ENCODE peak calls at places on chromosomes 16 and 17, in eight cellular contexts. C is breast epithelium, B is ascending aorta, T is right cardiac atrium, F is GM23338, L is astrocyte, V is spleen, U is GM23248. K is an unnamed sample. For H3K27me3, the result is how much of the 10 kb centered on the place peaks cover.

GRCh38 chr17:56291226-56291805 is 138.0 kb downstream of the ANKFN1 start:
- DNase-seq in T (no peak), C (no peak), U (peak), V (no peak), F (no peak), L (no peak), B (no peak), K (no peak)

GRCh38 chr16:53433930-53434435 is 288 bp upstream of the RBL2 start:
- DNase-seq in L (no peak), C (no peak), U (no peak), F (no peak), T (peak), V (no peak), B (no peak), K (peak)

GRCh38 chr17:36183001-36183810 is 6.8 kb upstream of the TBC1D3B start:
- DNase-seq in U (peak), L (peak), B (no peak), F (peak), T (peak), V (peak), C (peak), K (peak)

GRCh38 chr16:10750793-10751192 is 7.2 kb downstream of the NUBP1 start:
- DNase-seq in C (no peak), F (no peak), U (no peak), T (peak), L (no peak), V (no peak), B (no peak), K (no peak)

GRCh38 chr17:17411692-17412091 is 65.1 kb upstream of the MED9 start:
- DNase-seq in V (no peak), T (no peak), F (no peak), C (no peak), U (peak), B (no peak), L (peak), K (no peak)

GRCh38 chr16:3049921-3050481 is 3.6 kb downstream of the MMP25 start:
- DNase-seq in U (no peak), B (no peak), T (peak), L (no peak), C (no peak), V (no peak), F (no peak), K (no peak)

GRCh38 chr17:11372692-11373091 is 131.7 kb downstream of the SHISA6 start:
- DNase-seq in F (no peak), U (no peak), V (no peak), L (no peak), C (no peak), B (no peak), T (no peak), K (no peak)

GRCh38 chr17:18961634-18962493 is 9.9 kb downstream of the SLC5A10 start:
- DNase-seq in F (no peak), U (peak), B (no peak), T (peak), V (no peak), L (no peak), C (no peak), K (no peak)

GRCh38 chr16:2190659-2191445 is 5.6 kb downstream of the CASKIN1 start:
- DNase-seq in B (no peak), L (no peak), T (no peak), F (no peak), C (no peak), V (no peak), U (no peak), K (no peak)

GRCh38 chr16:66515543-66516171 is 34.3 kb downstream of the TK2 start:
- DNase-seq in L (peak), C (no peak), B (no peak), U (peak), F (peak), T (peak), V (no peak), K (no peak)

GRCh38 chr16:85137323-85138072 is 25.2 kb upstream of the CIBAR2 start:
- DNase-seq in T (peak), V (peak), C (peak), U (peak), B (peak), L (peak), F (no peak), K (peak)

GRCh38 chr17:27551701-27552466 is 79.1 kb upstream of the LGALS9 start:
- DNase-seq in C (no peak), B (no peak), U (peak), F (no peak), T (peak), L (no peak), V (peak), K (no peak)

GRCh38 chr16:4115209-4115940 is 867 bp downstream of the ADCY9 start:
- DNase-seq in U (peak), C (peak), F (peak), B (no peak), L (peak), T (peak), V (peak), K (peak)

DNA sequence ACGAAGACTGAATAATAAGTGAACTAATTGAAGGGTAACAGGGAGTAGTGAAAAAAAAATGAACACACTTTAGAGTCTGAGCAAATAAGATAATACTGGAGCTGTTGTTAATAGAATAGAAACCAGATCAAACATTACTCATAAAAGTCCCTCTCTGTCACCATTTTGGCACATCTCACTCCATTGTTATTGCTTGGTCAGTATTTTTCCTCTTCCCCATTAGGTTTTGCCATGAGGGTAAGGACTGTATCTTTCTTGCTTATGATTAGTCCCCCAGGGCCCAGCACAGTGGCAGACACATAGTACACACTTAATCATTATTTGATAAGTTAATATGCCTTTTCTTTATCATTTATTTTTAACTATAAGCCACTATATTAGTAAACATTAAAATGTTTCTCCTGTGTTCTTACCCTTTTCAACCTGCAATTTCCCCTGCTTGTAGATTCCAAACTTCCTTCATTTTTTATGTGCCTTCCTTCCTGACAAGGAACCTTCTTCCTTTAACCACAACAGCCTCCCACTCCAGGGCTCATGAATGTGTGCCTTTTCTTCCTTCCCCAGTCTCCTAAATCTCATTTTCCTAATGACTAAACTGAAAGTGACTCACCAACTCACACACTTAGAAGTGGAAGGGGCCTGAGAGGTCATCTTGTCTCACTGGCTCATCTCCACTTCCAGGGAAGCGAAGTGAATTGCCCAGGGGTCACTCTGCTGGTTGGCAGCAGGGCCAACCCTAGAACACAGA is 88.2 kb upstream of the HAS3 start:
- DNase-seq in F (no peak), B (no peak), T (no peak), U (peak), C (no peak), L (peak), V (no peak), K (no peak)
- H3K27ac ChIP-seq in F (no peak), B (no peak), T (peak), U (peak), C (peak), L (no peak), V (no peak), K (peak)

GRCh38 chr17:79728908-79729471 is 1.8 kb upstream of the ENPP7 start:
- DNase-seq in C (no peak), T (peak), B (no peak), U (no peak), V (peak), F (no peak), L (no peak), K (no peak)
- H3K4me3 ChIP-seq in C (peak), T (peak), B (peak), U (peak), V (no peak), F (no peak), L (no peak), K (no peak)

DNA sequence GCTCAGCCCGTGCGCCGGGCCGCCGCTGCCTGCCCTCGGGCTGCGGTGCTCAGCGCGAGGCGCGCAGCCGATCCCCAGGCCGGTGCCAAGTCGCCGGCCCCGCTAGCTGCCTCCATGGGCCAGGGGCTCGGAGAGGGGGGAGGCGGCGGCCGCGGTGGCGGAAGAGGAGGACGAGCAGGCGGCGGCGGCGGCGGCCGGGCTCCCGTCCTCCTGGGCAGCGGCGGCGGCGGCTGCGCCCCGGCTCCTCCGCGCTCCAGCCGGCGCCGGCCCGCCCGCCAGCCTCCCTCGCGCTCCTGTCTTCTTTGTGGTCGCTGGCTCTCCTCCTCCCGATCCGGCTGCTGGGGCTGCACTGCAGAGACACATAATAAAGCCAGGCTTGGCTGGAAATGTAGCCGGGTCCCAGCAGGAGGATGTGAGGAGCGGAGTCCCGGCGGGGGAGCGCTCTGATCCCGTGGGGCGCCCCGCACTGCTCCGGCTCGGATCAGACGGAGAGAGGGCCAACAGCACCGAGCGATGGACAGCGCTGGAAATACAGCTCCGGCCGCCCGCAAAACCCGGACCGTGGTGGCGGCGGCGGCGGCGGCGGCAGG is 924 bp upstream of the ZNF423 start:
- DNase-seq in U (peak), L (peak), F (peak), C (peak), T (peak), B (no peak), V (peak), K (peak)
- H3K27me3 ChIP-seq in U (under half), L (under half), F (under half), C (under half), T (under half), B (under half), V (under half), K (half or more)

GRCh38 chr17:38703742-38704644 is 1.1 kb upstream of the MLLT6 start:
- DNase-seq in B (peak), V (peak), C (peak), L (no peak), T (peak), F (peak), U (peak), K (no peak)

GRCh38 chr17:38705803-38706624 is 941 bp downstream of the MLLT6 start:
- DNase-seq in B (no peak), T (peak), C (no peak), V (peak), F (peak), U (peak), L (no peak), K (no peak)

GRCh38 chr17:38706625-38707298 is 1.7 kb downstream of the MLLT6 start:
- DNase-seq in B (no peak), C (no peak), T (peak), V (no peak), L (no peak), F (no peak), U (peak), K (no peak)

GRCh38 chr17:38704645-38705522 is at the start of gene MLLT6:
- DNase-seq in T (peak), B (peak), U (peak), C (peak), L (peak), F (peak), V (peak), K (no peak)

GRCh38 chr17:38705523-38705802 is 390 bp downstream of the MLLT6 start:
- DNase-seq in C (no peak), B (no peak), V (no peak), U (peak), F (peak), T (no peak), L (no peak), K (no peak)
- H3K27ac ChIP-seq in C (peak), B (peak), V (peak), U (no peak), F (no peak), T (peak), L (no peak), K (no peak)

GRCh38 chr17:79741751-79742588 is 11.2 kb downstream of the ENPP7 start:
- DNase-seq in V (peak), U (peak), F (peak), T (peak), C (peak), B (no peak), L (no peak), K (no peak)

GRCh38 chr17:79740413-79740812 is 9.7 kb downstream of the ENPP7 start:
- DNase-seq in B (no peak), T (no peak), V (no peak), C (no peak), U (no peak), F (no peak), L (peak), K (no peak)

GRCh38 chr17:79742951-79743476 is 12.3 kb downstream of the ENPP7 start:
- DNase-seq in V (no peak), C (no peak), T (no peak), U (no peak), L (no peak), F (no peak), B (no peak), K (no peak)

GRCh38 chr17:79742589-79742918 is 11.8 kb downstream of the ENPP7 start:
- DNase-seq in V (no peak), T (no peak), F (no peak), U (no peak), C (no peak), B (no peak), L (no peak), K (no peak)

DNA sequence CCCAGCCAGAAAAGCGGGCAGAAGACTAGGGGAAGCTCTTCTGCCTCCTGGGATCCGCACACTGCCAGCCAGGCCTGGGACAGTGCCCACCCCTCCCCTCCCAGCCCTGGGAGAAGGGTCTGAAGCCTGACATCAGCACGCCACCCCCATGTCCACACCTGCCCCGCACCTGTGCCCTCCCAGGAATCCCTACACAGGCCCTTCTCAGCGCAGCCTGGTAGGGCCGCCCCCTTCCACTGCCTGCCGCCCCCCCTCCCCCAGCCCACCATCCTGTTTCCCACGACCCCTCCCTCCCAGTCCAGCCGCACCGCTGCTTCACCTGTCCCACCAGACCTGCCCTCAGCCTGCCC is 10.6 kb downstream of the ENPP7 start:
- DNase-seq in B (no peak), F (no peak), L (no peak), V (no peak), C (no peak), U (no peak), T (no peak), K (no peak)
- H3K4me3 ChIP-seq in B (no peak), F (peak), L (no peak), V (no peak), C (no peak), U (no peak), T (no peak), K (no peak)

K was measured in AG04450.